ENCODE peak calls at places on chromosomes 12 and 14, in five cellular contexts. E, X, F, A and P are unnamed samples.

GRCh38 chr12:20716037-20716436 is 20.9 kb downstream of the SLCO1C1 start:
- DNase-seq in E (no peak), X (peak), F (no peak), A (no peak), P (peak)

GRCh38 chr14:99792551-99793212 is 531 bp upstream of the EML1 start:
- DNase-seq in E (peak), X (peak), F (no peak), A (no peak), P (no peak)

GRCh38 chr12:12786716-12787601 is 1.5 kb downstream of the APOLD1 start:
- DNase-seq in E (peak), X (peak), F (peak), A (peak), P (peak)

GRCh38 chr14:38721822-38722431 is 381.1 kb downstream of the SEC23A start:
- DNase-seq in E (peak), X (peak), F (peak), A (peak), P (peak)

GRCh38 chr12:7647071-7647470 is 18.6 kb downstream of the APOBEC1 start:
- DNase-seq in E (no peak), X (no peak), F (no peak), A (no peak), P (no peak)

GRCh38 chr12:754238-754816 is 1.9 kb downstream of the WNK1 start:
- DNase-seq in E (no peak), X (peak), F (peak), A (no peak), P (no peak)

GRCh38 chr14:92497391-92497790 is 16.2 kb upstream of the RIN3 start:
- DNase-seq in E (no peak), X (no peak), F (no peak), A (no peak), P (no peak)

GRCh38 chr12:27505124-27505523 is 18.9 kb upstream of the PPFIBP1 start:
- DNase-seq in E (peak), X (no peak), F (no peak), A (no peak), P (no peak)

GRCh38 chr14:90140298-90140955 is 78.6 kb downstream of the KCNK13 start:
- DNase-seq in E (peak), X (no peak), F (no peak), A (no peak), P (no peak)

DNA sequence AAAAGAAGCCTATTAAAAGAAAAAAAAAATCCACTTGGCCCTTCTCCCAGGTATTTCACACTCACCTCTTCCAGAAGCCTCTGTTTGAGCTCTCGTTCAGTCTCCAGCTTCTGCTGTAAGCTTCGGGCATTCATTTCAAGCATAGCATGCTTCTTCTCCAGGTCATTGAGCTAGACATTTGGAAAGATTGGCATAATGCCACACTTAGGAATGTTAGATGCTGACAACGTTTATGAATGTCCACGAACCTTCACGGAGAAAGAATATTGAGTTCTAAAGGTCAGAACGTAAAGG is 60.5 kb downstream of the PRKAB1 start:
- DNase-seq in E (no peak), X (no peak), F (no peak), A (no peak), P (no peak)
- H2AFZ ChIP-seq in E (no peak), X (no peak), F (no peak), A (no peak), P (no peak)

DNA sequence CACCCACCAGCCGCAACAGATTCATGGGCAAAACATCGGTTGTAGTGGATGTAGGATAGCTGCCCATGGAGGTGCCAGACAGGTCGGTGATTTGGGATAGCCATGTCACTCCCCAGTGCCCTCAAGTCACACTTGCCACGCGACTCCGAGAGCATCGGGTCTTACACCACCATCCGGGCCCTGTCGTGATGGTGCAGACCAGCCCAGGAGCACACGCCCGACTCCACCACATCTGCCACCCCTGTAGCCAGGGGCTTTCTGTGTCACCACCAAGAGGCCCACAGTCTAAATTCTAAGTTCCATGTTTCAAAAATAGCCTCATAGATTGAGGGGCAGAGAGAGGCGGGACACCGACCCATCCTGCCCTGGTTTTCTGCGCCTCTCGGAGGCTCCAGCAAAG is 18.0 kb downstream of the FOXN4 start:
- DNase-seq in E (no peak), X (no peak), F (no peak), A (no peak), P (no peak)
- H2AFZ ChIP-seq in E (peak), X (peak), F (peak), A (no peak), P (no peak)

GRCh38 chr14:24481622-24482324 is 26.3 kb downstream of the CMA1 start:
- DNase-seq in E (peak), X (peak), F (peak), A (peak), P (peak)

DNA sequence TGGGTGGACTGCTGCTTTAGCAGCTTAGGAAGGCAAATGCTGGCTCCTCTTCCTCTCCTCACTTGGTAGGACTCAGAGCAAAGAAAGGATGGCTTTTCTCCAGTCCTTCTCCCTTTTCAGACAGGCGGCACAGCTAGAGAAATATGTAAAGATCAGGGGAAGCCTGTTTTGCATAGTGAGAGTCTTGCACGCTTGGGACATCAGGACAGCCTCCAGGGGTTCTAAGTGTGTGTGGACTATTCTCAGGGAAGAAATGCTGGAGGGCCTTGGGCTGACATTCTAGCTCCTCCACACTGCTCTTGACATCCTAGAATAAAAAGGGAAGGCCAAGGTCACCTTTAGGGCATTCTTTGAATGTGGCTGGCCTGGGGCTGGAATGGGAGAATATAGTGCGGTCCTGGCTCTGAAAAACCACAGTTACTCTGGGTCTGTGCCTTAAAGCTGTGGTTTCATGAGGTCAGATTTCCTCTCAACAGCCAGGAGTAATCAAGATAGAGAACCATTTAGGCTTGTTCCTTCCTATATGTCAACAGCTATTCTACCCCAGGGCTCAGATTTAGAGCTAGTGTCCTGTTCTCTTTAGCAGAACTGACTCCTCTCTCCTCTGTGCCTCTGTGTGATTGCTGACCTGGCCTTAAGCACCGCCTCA is 24.3 kb downstream of the CMA1 start:
- DNase-seq in E (peak), X (no peak), F (no peak), A (no peak), P (no peak)
- H2AFZ ChIP-seq in E (no peak), X (no peak), F (peak), A (no peak), P (no peak)

GRCh38 chr12:90833228-90833627 is 121.7 kb downstream of the CCER1 start:
- DNase-seq in E (no peak), X (no peak), F (no peak), A (no peak), P (no peak)
- H2AFZ ChIP-seq in E (no peak), X (no peak), F (no peak), A (no peak), P (no peak)

DNA sequence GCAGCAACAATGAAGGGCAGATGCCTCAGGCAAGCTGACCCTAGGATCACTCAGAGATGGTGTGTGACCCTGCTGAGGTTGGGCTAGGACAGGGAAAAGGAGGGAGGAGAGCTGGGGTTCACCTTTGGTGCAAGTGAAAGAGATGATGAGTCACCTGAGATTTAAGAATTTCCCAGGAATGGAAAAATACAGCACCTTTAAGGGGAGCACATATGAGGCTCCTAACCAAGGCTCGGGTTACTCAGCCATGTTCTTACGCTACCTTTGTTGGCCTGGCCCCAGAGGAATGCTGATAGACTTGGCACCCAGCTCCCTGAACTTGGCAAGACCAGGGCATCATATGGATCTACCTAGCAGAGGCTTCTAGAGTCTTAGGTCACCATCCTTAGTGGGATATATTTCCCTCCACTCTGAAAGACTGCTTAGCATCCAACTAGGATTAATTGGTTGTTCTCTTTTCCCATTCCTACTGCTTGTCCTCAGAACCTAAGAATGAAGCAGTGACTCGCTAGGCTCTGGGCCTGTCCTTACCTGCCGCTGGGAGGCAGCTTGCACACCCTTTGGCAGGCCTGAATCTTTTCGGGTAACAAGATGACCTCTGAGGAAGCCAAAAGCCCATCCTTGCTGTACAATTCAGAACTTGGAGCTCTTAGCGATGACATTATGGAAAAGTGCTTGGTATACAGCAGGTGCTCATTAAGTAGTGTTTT is 4.0 kb upstream of the NAA25 start:
- DNase-seq in E (no peak), X (no peak), F (peak), A (no peak), P (no peak)
- H2AFZ ChIP-seq in E (peak), X (peak), F (peak), A (no peak), P (no peak)

GRCh38 chr14:76918751-76919421 is 92.7 kb downstream of the LRRC74A start:
- DNase-seq in E (peak), X (peak), F (peak), A (peak), P (no peak)

GRCh38 chr14:76917759-76918175 is 91.6 kb downstream of the LRRC74A start:
- DNase-seq in E (no peak), X (no peak), F (no peak), A (no peak), P (no peak)

GRCh38 chr14:76919431-76919810 is 93.2 kb downstream of the LRRC74A start:
- DNase-seq in E (no peak), X (no peak), F (no peak), A (no peak), P (no peak)

GRCh38 chr14:76917158-76917596 is 91.0 kb downstream of the LRRC74A start:
- DNase-seq in E (peak), X (peak), F (peak), A (peak), P (no peak)

DNA sequence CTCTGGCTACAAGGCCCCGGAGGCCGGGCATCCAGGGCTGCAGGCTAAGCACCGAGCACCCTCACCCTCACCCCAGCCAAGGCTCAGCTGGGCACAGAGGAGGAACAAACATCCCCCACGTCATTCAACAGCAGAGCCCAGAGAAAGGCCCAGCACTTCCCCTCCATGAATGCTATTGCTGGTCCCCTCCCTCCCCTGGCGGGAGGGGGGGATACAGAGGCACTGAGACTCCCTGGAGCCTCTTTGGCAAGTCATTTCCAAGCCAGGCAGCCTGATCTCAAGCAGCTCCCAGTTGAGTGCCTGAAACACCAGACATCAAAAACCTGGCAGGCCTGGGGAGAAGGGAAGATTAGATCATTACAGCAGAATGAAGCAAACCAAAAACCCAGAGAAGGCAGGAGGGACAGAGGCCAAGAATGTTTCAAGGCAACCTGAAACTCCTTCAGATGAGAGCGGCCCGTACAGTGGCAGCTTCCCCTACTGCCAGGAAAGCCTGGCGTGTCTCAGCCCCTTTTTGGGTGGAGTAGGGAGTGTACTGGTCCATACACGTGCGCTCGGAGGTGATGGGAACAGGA is 92.1 kb downstream of the LRRC74A start:
- DNase-seq in E (peak), X (no peak), F (no peak), A (peak), P (no peak)
- H2AFZ ChIP-seq in E (peak), X (peak), F (peak), A (no peak), P (no peak)

GRCh38 chr14:70021548-70021947 is 142.3 kb downstream of the SMOC1 start:
- DNase-seq in E (no peak), X (no peak), F (no peak), A (no peak), P (no peak)

GRCh38 chr14:70020350-70021170 is 141.3 kb downstream of the SMOC1 start:
- DNase-seq in E (peak), X (no peak), F (no peak), A (no peak), P (no peak)

GRCh38 chr14:70014696-70015095 is 135.5 kb downstream of the SMOC1 start:
- DNase-seq in E (no peak), X (no peak), F (no peak), A (no peak), P (no peak)

GRCh38 chr14:70018713-70019201 is 139.5 kb downstream of the SMOC1 start:
- DNase-seq in E (peak), X (no peak), F (no peak), A (peak), P (peak)

GRCh38 chr14:70018246-70018645 is 139.0 kb downstream of the SMOC1 start:
- DNase-seq in E (peak), X (no peak), F (no peak), A (no peak), P (no peak)
- H2AFZ ChIP-seq in E (no peak), X (no peak), F (peak), A (no peak), P (peak)

DNA sequence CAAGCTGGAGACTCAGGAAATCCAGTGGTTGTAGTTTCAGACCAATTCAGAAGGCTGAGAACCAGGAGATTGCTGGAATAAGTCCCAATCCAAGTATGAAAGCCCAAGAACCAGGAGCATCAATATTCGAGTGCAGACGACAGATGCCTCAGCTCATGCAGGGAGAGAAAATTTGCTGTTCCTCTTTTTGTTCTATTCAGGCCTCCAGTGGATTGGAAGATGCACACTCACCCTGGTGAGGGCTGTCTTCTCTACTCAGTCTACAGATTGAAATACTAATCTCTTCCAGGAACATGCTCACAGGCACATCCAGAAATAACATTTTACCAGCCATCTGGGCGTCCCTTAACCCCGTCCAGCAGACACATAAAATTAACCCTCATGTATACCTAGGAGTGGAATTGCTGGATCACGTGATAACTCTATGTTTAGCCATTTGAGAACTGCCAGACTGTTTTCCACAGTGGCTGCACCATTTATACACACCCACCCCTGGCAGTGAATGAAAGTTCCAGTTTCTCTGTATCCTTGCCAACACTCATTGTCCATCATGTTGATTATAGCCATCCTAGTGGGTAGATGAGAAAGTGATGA is 4.5 kb upstream of the OAS2 start:
- DNase-seq in E (no peak), X (no peak), F (no peak), A (no peak), P (no peak)
- H2AFZ ChIP-seq in E (no peak), X (no peak), F (no peak), A (no peak), P (no peak)